ENCODE peak calls at places on chromosomes 5 and 9, in eight cellular contexts. One of them, this sample, is unnamed.
A peak's percentile ranks its signal among the peaks of the same experiment; 100 is the strongest.

GRCh38 chr9:101580076-101580475 is 14.7 kb downstream of the PPP3R2 start:
- DNase-seq in activated T-cell treated with anti-CD3 and anti-CD28 coated beads for 1 hour: no peak
- DNase-seq in SW 1271: no peak
- DNase-seq in GM23248: no peak
- DNase-seq in iris pigment epithelial cell: no peak
- DNase-seq in activated CD8-positive, alpha-beta memory T cell treated with anti-CD3 and anti-CD28 coated beads, Interleukin-2, amount 50 U/mL, for 48 hours: no peak
- DNase-seq in T-helper 2 cell: no peak
- DNase-seq in NCI-H1092 treated with DMSO at 0.1 percent for 48 hours: no peak
- DNase-seq in this sample: no peak

GRCh38 chr5:133128066-133128465 is 76.3 kb downstream of the HSPA4 start:
- DNase-seq in activated T-cell treated with anti-CD3 and anti-CD28 coated beads for 1 hour: no peak
- DNase-seq in SW 1271: no peak
- DNase-seq in GM23248: no peak
- DNase-seq in iris pigment epithelial cell: no peak
- DNase-seq in activated CD8-positive, alpha-beta memory T cell treated with anti-CD3 and anti-CD28 coated beads, Interleukin-2, amount 50 U/mL, for 48 hours: peak; percentile 23
- DNase-seq in T-helper 2 cell: no peak
- DNase-seq in NCI-H1092 treated with DMSO at 0.1 percent for 48 hours: no peak
- DNase-seq in this sample: no peak

GRCh38 chr5:74462356-74462755 is 178.2 kb downstream of the ENC1 start:
- DNase-seq in activated T-cell treated with anti-CD3 and anti-CD28 coated beads for 1 hour: no peak
- DNase-seq in SW 1271: no peak
- DNase-seq in GM23248: no peak
- DNase-seq in iris pigment epithelial cell: no peak
- DNase-seq in activated CD8-positive, alpha-beta memory T cell treated with anti-CD3 and anti-CD28 coated beads, Interleukin-2, amount 50 U/mL, for 48 hours: no peak
- DNase-seq in T-helper 2 cell: no peak
- DNase-seq in NCI-H1092 treated with DMSO at 0.1 percent for 48 hours: no peak
- DNase-seq in this sample: no peak

GRCh38 chr5:14128079-14128478 is 15.1 kb upstream of the TRIO start:
- DNase-seq in activated T-cell treated with anti-CD3 and anti-CD28 coated beads for 1 hour: no peak
- DNase-seq in SW 1271: no peak
- DNase-seq in GM23248: no peak
- DNase-seq in iris pigment epithelial cell: no peak
- DNase-seq in activated CD8-positive, alpha-beta memory T cell treated with anti-CD3 and anti-CD28 coated beads, Interleukin-2, amount 50 U/mL, for 48 hours: no peak
- DNase-seq in T-helper 2 cell: no peak
- DNase-seq in NCI-H1092 treated with DMSO at 0.1 percent for 48 hours: no peak
- DNase-seq in this sample: no peak

GRCh38 chr9:11708899-11709298 is 984.3 kb upstream of the TYRP1 start:
- DNase-seq in activated T-cell treated with anti-CD3 and anti-CD28 coated beads for 1 hour: no peak
- DNase-seq in SW 1271: no peak
- DNase-seq in GM23248: no peak
- DNase-seq in iris pigment epithelial cell: no peak
- DNase-seq in activated CD8-positive, alpha-beta memory T cell treated with anti-CD3 and anti-CD28 coated beads, Interleukin-2, amount 50 U/mL, for 48 hours: no peak
- DNase-seq in T-helper 2 cell: no peak
- DNase-seq in NCI-H1092 treated with DMSO at 0.1 percent for 48 hours: no peak
- DNase-seq in this sample: no peak

GRCh38 chr9:1173211-1173610 is 123.1 kb downstream of the DMRT2 start:
- DNase-seq in activated T-cell treated with anti-CD3 and anti-CD28 coated beads for 1 hour: no peak
- DNase-seq in SW 1271: no peak
- DNase-seq in GM23248: peak; percentile 33
- DNase-seq in iris pigment epithelial cell: no peak
- DNase-seq in activated CD8-positive, alpha-beta memory T cell treated with anti-CD3 and anti-CD28 coated beads, Interleukin-2, amount 50 U/mL, for 48 hours: no peak
- DNase-seq in T-helper 2 cell: no peak
- DNase-seq in NCI-H1092 treated with DMSO at 0.1 percent for 48 hours: no peak
- DNase-seq in this sample: no peak

GRCh38 chr5:73111536-73111935 is 8.8 kb upstream of the TMEM171 start:
- DNase-seq in activated T-cell treated with anti-CD3 and anti-CD28 coated beads for 1 hour: no peak
- DNase-seq in SW 1271: no peak
- DNase-seq in GM23248: no peak
- DNase-seq in iris pigment epithelial cell: no peak
- DNase-seq in activated CD8-positive, alpha-beta memory T cell treated with anti-CD3 and anti-CD28 coated beads, Interleukin-2, amount 50 U/mL, for 48 hours: no peak
- DNase-seq in T-helper 2 cell: no peak
- DNase-seq in NCI-H1092 treated with DMSO at 0.1 percent for 48 hours: no peak
- DNase-seq in this sample: no peak

GRCh38 chr5:167639213-167639612 is 652.2 kb upstream of the WWC1 start:
- DNase-seq in activated T-cell treated with anti-CD3 and anti-CD28 coated beads for 1 hour: no peak
- DNase-seq in SW 1271: no peak
- DNase-seq in GM23248: peak; percentile 82
- DNase-seq in iris pigment epithelial cell: peak; percentile 83
- DNase-seq in activated CD8-positive, alpha-beta memory T cell treated with anti-CD3 and anti-CD28 coated beads, Interleukin-2, amount 50 U/mL, for 48 hours: no peak
- DNase-seq in T-helper 2 cell: no peak
- DNase-seq in NCI-H1092 treated with DMSO at 0.1 percent for 48 hours: no peak
- DNase-seq in this sample: no peak

GRCh38 chr9:120904999-120905793 is 21.4 kb downstream of the TRAF1 start:
- DNase-seq in activated T-cell treated with anti-CD3 and anti-CD28 coated beads for 1 hour: peak; percentile 27
- DNase-seq in SW 1271: no peak
- DNase-seq in GM23248: no peak
- DNase-seq in iris pigment epithelial cell: no peak
- DNase-seq in activated CD8-positive, alpha-beta memory T cell treated with anti-CD3 and anti-CD28 coated beads, Interleukin-2, amount 50 U/mL, for 48 hours: no peak
- DNase-seq in T-helper 2 cell: no peak
- DNase-seq in NCI-H1092 treated with DMSO at 0.1 percent for 48 hours: peak; percentile 66
- DNase-seq in this sample: no peak

GRCh38 chr5:76705574-76705973 is 10.4 kb upstream of the F2R start:
- DNase-seq in activated T-cell treated with anti-CD3 and anti-CD28 coated beads for 1 hour: no peak
- DNase-seq in SW 1271: no peak
- DNase-seq in GM23248: no peak
- DNase-seq in iris pigment epithelial cell: no peak
- DNase-seq in activated CD8-positive, alpha-beta memory T cell treated with anti-CD3 and anti-CD28 coated beads, Interleukin-2, amount 50 U/mL, for 48 hours: no peak
- DNase-seq in T-helper 2 cell: no peak
- DNase-seq in NCI-H1092 treated with DMSO at 0.1 percent for 48 hours: no peak
- DNase-seq in this sample: no peak

GRCh38 chr5:63351164-63351563 is 611.1 kb downstream of the HTR1A start:
- DNase-seq in activated T-cell treated with anti-CD3 and anti-CD28 coated beads for 1 hour: no peak
- DNase-seq in SW 1271: no peak
- DNase-seq in GM23248: no peak
- DNase-seq in iris pigment epithelial cell: no peak
- DNase-seq in activated CD8-positive, alpha-beta memory T cell treated with anti-CD3 and anti-CD28 coated beads, Interleukin-2, amount 50 U/mL, for 48 hours: no peak
- DNase-seq in T-helper 2 cell: no peak
- DNase-seq in NCI-H1092 treated with DMSO at 0.1 percent for 48 hours: no peak
- DNase-seq in this sample: no peak

GRCh38 chr9:20692554-20692953 is 8.5 kb downstream of the FOCAD start:
- DNase-seq in activated T-cell treated with anti-CD3 and anti-CD28 coated beads for 1 hour: no peak
- DNase-seq in SW 1271: no peak
- DNase-seq in GM23248: no peak
- DNase-seq in iris pigment epithelial cell: peak; percentile 79
- DNase-seq in activated CD8-positive, alpha-beta memory T cell treated with anti-CD3 and anti-CD28 coated beads, Interleukin-2, amount 50 U/mL, for 48 hours: no peak
- DNase-seq in T-helper 2 cell: no peak
- DNase-seq in NCI-H1092 treated with DMSO at 0.1 percent for 48 hours: no peak
- DNase-seq in this sample: no peak

GRCh38 chr5:76074487-76074886 is 8.7 kb upstream of the SV2C start:
- DNase-seq in activated T-cell treated with anti-CD3 and anti-CD28 coated beads for 1 hour: no peak
- DNase-seq in SW 1271: no peak
- DNase-seq in GM23248: no peak
- DNase-seq in iris pigment epithelial cell: no peak
- DNase-seq in activated CD8-positive, alpha-beta memory T cell treated with anti-CD3 and anti-CD28 coated beads, Interleukin-2, amount 50 U/mL, for 48 hours: no peak
- DNase-seq in T-helper 2 cell: no peak
- DNase-seq in NCI-H1092 treated with DMSO at 0.1 percent for 48 hours: no peak
- DNase-seq in this sample: peak; percentile 70

GRCh38 chr5:124740055-124740454 is 6.4 kb downstream of the ZNF608 start:
- DNase-seq in activated T-cell treated with anti-CD3 and anti-CD28 coated beads for 1 hour: no peak
- DNase-seq in SW 1271: no peak
- DNase-seq in GM23248: no peak
- DNase-seq in iris pigment epithelial cell: no peak
- DNase-seq in activated CD8-positive, alpha-beta memory T cell treated with anti-CD3 and anti-CD28 coated beads, Interleukin-2, amount 50 U/mL, for 48 hours: no peak
- DNase-seq in T-helper 2 cell: no peak
- DNase-seq in NCI-H1092 treated with DMSO at 0.1 percent for 48 hours: no peak
- DNase-seq in this sample: peak; percentile 82

GRCh38 chr9:97076238-97076637 is 37.3 kb upstream of the CTSV start:
- DNase-seq in activated T-cell treated with anti-CD3 and anti-CD28 coated beads for 1 hour: no peak
- DNase-seq in SW 1271: no peak
- DNase-seq in GM23248: no peak
- DNase-seq in iris pigment epithelial cell: no peak
- DNase-seq in activated CD8-positive, alpha-beta memory T cell treated with anti-CD3 and anti-CD28 coated beads, Interleukin-2, amount 50 U/mL, for 48 hours: no peak
- DNase-seq in T-helper 2 cell: no peak
- DNase-seq in NCI-H1092 treated with DMSO at 0.1 percent for 48 hours: no peak
- DNase-seq in this sample: no peak

GRCh38 chr5:103207653-103208052 is 50.9 kb upstream of the MACIR start:
- DNase-seq in activated T-cell treated with anti-CD3 and anti-CD28 coated beads for 1 hour: no peak
- DNase-seq in SW 1271: no peak
- DNase-seq in GM23248: peak; percentile 50
- DNase-seq in iris pigment epithelial cell: peak; percentile 63
- DNase-seq in activated CD8-positive, alpha-beta memory T cell treated with anti-CD3 and anti-CD28 coated beads, Interleukin-2, amount 50 U/mL, for 48 hours: no peak
- DNase-seq in T-helper 2 cell: no peak
- DNase-seq in NCI-H1092 treated with DMSO at 0.1 percent for 48 hours: no peak
- DNase-seq in this sample: no peak

GRCh38 chr9:113446323-113446740 is 17.2 kb upstream of the RGS3 start:
- DNase-seq in activated T-cell treated with anti-CD3 and anti-CD28 coated beads for 1 hour: no peak
- DNase-seq in SW 1271: no peak
- DNase-seq in GM23248: peak; percentile 65
- DNase-seq in iris pigment epithelial cell: peak; percentile 33
- DNase-seq in activated CD8-positive, alpha-beta memory T cell treated with anti-CD3 and anti-CD28 coated beads, Interleukin-2, amount 50 U/mL, for 48 hours: no peak
- DNase-seq in T-helper 2 cell: peak; percentile 27
- DNase-seq in NCI-H1092 treated with DMSO at 0.1 percent for 48 hours: peak; percentile 55
- DNase-seq in this sample: peak; percentile 50

GRCh38 chr5:142507528-142507927 is 178.4 kb downstream of the FGF1 start:
- DNase-seq in activated T-cell treated with anti-CD3 and anti-CD28 coated beads for 1 hour: no peak
- DNase-seq in SW 1271: no peak
- DNase-seq in GM23248: no peak
- DNase-seq in iris pigment epithelial cell: no peak
- DNase-seq in activated CD8-positive, alpha-beta memory T cell treated with anti-CD3 and anti-CD28 coated beads, Interleukin-2, amount 50 U/mL, for 48 hours: no peak
- DNase-seq in T-helper 2 cell: no peak
- DNase-seq in NCI-H1092 treated with DMSO at 0.1 percent for 48 hours: no peak
- DNase-seq in this sample: no peak

GRCh38 chr5:59921816-59922215 is 28.3 kb upstream of the PDE4D start:
- DNase-seq in activated T-cell treated with anti-CD3 and anti-CD28 coated beads for 1 hour: no peak
- DNase-seq in SW 1271: no peak
- DNase-seq in GM23248: no peak
- DNase-seq in iris pigment epithelial cell: no peak
- DNase-seq in activated CD8-positive, alpha-beta memory T cell treated with anti-CD3 and anti-CD28 coated beads, Interleukin-2, amount 50 U/mL, for 48 hours: no peak
- DNase-seq in T-helper 2 cell: no peak
- DNase-seq in NCI-H1092 treated with DMSO at 0.1 percent for 48 hours: no peak
- DNase-seq in this sample: no peak

GRCh38 chr5:1540166-1540565 is 16.4 kb upstream of the LPCAT1 start:
- DNase-seq in activated T-cell treated with anti-CD3 and anti-CD28 coated beads for 1 hour: no peak
- DNase-seq in SW 1271: no peak
- DNase-seq in GM23248: no peak
- DNase-seq in iris pigment epithelial cell: no peak
- DNase-seq in activated CD8-positive, alpha-beta memory T cell treated with anti-CD3 and anti-CD28 coated beads, Interleukin-2, amount 50 U/mL, for 48 hours: no peak
- DNase-seq in T-helper 2 cell: no peak
- DNase-seq in NCI-H1092 treated with DMSO at 0.1 percent for 48 hours: no peak
- DNase-seq in this sample: no peak

GRCh38 chr5:160792281-160792680 is 59.7 kb downstream of the ATP10B start:
- DNase-seq in activated T-cell treated with anti-CD3 and anti-CD28 coated beads for 1 hour: no peak
- DNase-seq in SW 1271: no peak
- DNase-seq in GM23248: no peak
- DNase-seq in iris pigment epithelial cell: no peak
- DNase-seq in activated CD8-positive, alpha-beta memory T cell treated with anti-CD3 and anti-CD28 coated beads, Interleukin-2, amount 50 U/mL, for 48 hours: no peak
- DNase-seq in T-helper 2 cell: no peak
- DNase-seq in NCI-H1092 treated with DMSO at 0.1 percent for 48 hours: no peak
- DNase-seq in this sample: no peak

GRCh38 chr9:343773-344172 is 129.1 kb downstream of the DOCK8 start:
- DNase-seq in activated T-cell treated with anti-CD3 and anti-CD28 coated beads for 1 hour: no peak
- DNase-seq in SW 1271: no peak
- DNase-seq in GM23248: no peak
- DNase-seq in iris pigment epithelial cell: no peak
- DNase-seq in activated CD8-positive, alpha-beta memory T cell treated with anti-CD3 and anti-CD28 coated beads, Interleukin-2, amount 50 U/mL, for 48 hours: no peak
- DNase-seq in T-helper 2 cell: no peak
- DNase-seq in NCI-H1092 treated with DMSO at 0.1 percent for 48 hours: no peak
- DNase-seq in this sample: no peak

GRCh38 chr9:134468358-134468757 is 142.1 kb downstream of the RXRA start:
- DNase-seq in activated T-cell treated with anti-CD3 and anti-CD28 coated beads for 1 hour: no peak
- DNase-seq in SW 1271: no peak
- DNase-seq in GM23248: no peak
- DNase-seq in iris pigment epithelial cell: no peak
- DNase-seq in activated CD8-positive, alpha-beta memory T cell treated with anti-CD3 and anti-CD28 coated beads, Interleukin-2, amount 50 U/mL, for 48 hours: no peak
- DNase-seq in T-helper 2 cell: no peak
- DNase-seq in NCI-H1092 treated with DMSO at 0.1 percent for 48 hours: no peak
- DNase-seq in this sample: no peak

GRCh38 chr5:57262533-57262932 is 88.7 kb downstream of the GPBP1 start:
- DNase-seq in activated T-cell treated with anti-CD3 and anti-CD28 coated beads for 1 hour: no peak
- DNase-seq in SW 1271: no peak
- DNase-seq in GM23248: peak; percentile 9
- DNase-seq in iris pigment epithelial cell: no peak
- DNase-seq in activated CD8-positive, alpha-beta memory T cell treated with anti-CD3 and anti-CD28 coated beads, Interleukin-2, amount 50 U/mL, for 48 hours: no peak
- DNase-seq in T-helper 2 cell: no peak
- DNase-seq in NCI-H1092 treated with DMSO at 0.1 percent for 48 hours: no peak
- DNase-seq in this sample: no peak

GRCh38 chr9:22158983-22159382 is 149.9 kb upstream of the CDKN2B start:
- DNase-seq in activated T-cell treated with anti-CD3 and anti-CD28 coated beads for 1 hour: no peak
- DNase-seq in SW 1271: no peak
- DNase-seq in GM23248: peak; percentile 65
- DNase-seq in iris pigment epithelial cell: peak; percentile 99
- DNase-seq in activated CD8-positive, alpha-beta memory T cell treated with anti-CD3 and anti-CD28 coated beads, Interleukin-2, amount 50 U/mL, for 48 hours: no peak
- DNase-seq in T-helper 2 cell: no peak
- DNase-seq in NCI-H1092 treated with DMSO at 0.1 percent for 48 hours: no peak
- DNase-seq in this sample: no peak

This sample was measured in neural progenitor cell.